ENCODE peak calls at places on chromosomes 6 and 20, in six cellular contexts. One of them, this sample, is unnamed.
A peak's percentile ranks its signal among the peaks of the same experiment; 100 is the strongest.

GRCh38 chr6:116287668-116288282 is 8.0 kb upstream of the TSPYL1 start:
- DNase-seq in HT1080: peak; percentile 42
- DNase-seq in kidney glomerular epithelial cell: peak; percentile 54
- DNase-seq in mesenchymal stem cell: peak; percentile 70
- DNase-seq in OCI-M1: peak; percentile 73
- DNase-seq in anterior cingulate cortex: no peak
- DNase-seq in this sample: peak; percentile 71

GRCh38 chr20:46122071-46122470 is 4.0 kb downstream of the CD40 start:
- DNase-seq in HT1080: peak; percentile 78
- DNase-seq in kidney glomerular epithelial cell: peak; percentile 37
- DNase-seq in mesenchymal stem cell: peak; percentile 60
- DNase-seq in OCI-M1: no peak
- DNase-seq in anterior cingulate cortex: no peak
- DNase-seq in this sample: no peak

GRCh38 chr20:20341371-20341770 is 26.5 kb upstream of the INSM1 start:
- DNase-seq in HT1080: no peak
- DNase-seq in kidney glomerular epithelial cell: no peak
- DNase-seq in mesenchymal stem cell: no peak
- DNase-seq in OCI-M1: no peak
- DNase-seq in anterior cingulate cortex: no peak
- DNase-seq in this sample: no peak

GRCh38 chr20:4041748-4042411 is 26.5 kb upstream of the RNF24 start:
- DNase-seq in HT1080: peak; percentile 96
- DNase-seq in kidney glomerular epithelial cell: peak; percentile 83
- DNase-seq in mesenchymal stem cell: peak; percentile 70
- DNase-seq in OCI-M1: peak; percentile 58
- DNase-seq in anterior cingulate cortex: no peak
- DNase-seq in this sample: no peak

GRCh38 chr6:87029711-87030314 is 65.1 kb downstream of the CGA start:
- DNase-seq in HT1080: peak; percentile 14
- DNase-seq in kidney glomerular epithelial cell: peak; percentile 39
- DNase-seq in mesenchymal stem cell: peak; percentile 43
- DNase-seq in OCI-M1: peak; percentile 76
- DNase-seq in anterior cingulate cortex: no peak
- DNase-seq in this sample: peak; percentile 84

GRCh38 chr6:163438940-163439335 is 24.4 kb downstream of the QKI start:
- DNase-seq in HT1080: no peak
- DNase-seq in kidney glomerular epithelial cell: no peak
- DNase-seq in mesenchymal stem cell: peak; percentile 33
- DNase-seq in OCI-M1: peak; percentile 65
- DNase-seq in anterior cingulate cortex: no peak
- DNase-seq in this sample: peak; percentile 30

GRCh38 chr6:158333094-158333493 is 20.8 kb downstream of the TULP4 start:
- DNase-seq in HT1080: no peak
- DNase-seq in kidney glomerular epithelial cell: no peak
- DNase-seq in mesenchymal stem cell: no peak
- DNase-seq in OCI-M1: no peak
- DNase-seq in anterior cingulate cortex: no peak
- DNase-seq in this sample: no peak

GRCh38 chr20:5608104-5608447 is 142.1 kb upstream of the SHLD1 start:
- DNase-seq in HT1080: no peak
- DNase-seq in kidney glomerular epithelial cell: no peak
- DNase-seq in mesenchymal stem cell: no peak
- DNase-seq in OCI-M1: no peak
- DNase-seq in anterior cingulate cortex: no peak
- DNase-seq in this sample: no peak

GRCh38 chr6:142605922-142606321 is 304.1 kb downstream of the ADGRG6 start:
- DNase-seq in HT1080: peak; percentile 73
- DNase-seq in kidney glomerular epithelial cell: no peak
- DNase-seq in mesenchymal stem cell: peak; percentile 9
- DNase-seq in OCI-M1: peak; percentile 64
- DNase-seq in anterior cingulate cortex: no peak
- DNase-seq in this sample: no peak

GRCh38 chr6:43702522-43703440 is 15.2 kb upstream of the MRPS18A start:
- DNase-seq in HT1080: peak; percentile 88
- DNase-seq in kidney glomerular epithelial cell: peak; percentile 67
- DNase-seq in mesenchymal stem cell: peak; percentile 94
- DNase-seq in OCI-M1: peak; percentile 95
- DNase-seq in anterior cingulate cortex: no peak
- DNase-seq in this sample: peak; percentile 33

GRCh38 chr20:1185781-1186334 is 1.1 kb upstream of the TMEM74B start:
- DNase-seq in HT1080: peak; percentile 26
- DNase-seq in kidney glomerular epithelial cell: peak; percentile 22
- DNase-seq in mesenchymal stem cell: peak; percentile 71
- DNase-seq in OCI-M1: peak; percentile 85
- DNase-seq in anterior cingulate cortex: no peak
- DNase-seq in this sample: peak; percentile 21

GRCh38 chr20:43102394-43102793 is 87.3 kb downstream of the PTPRT start:
- DNase-seq in HT1080: no peak
- DNase-seq in kidney glomerular epithelial cell: no peak
- DNase-seq in mesenchymal stem cell: no peak
- DNase-seq in OCI-M1: no peak
- DNase-seq in anterior cingulate cortex: no peak
- DNase-seq in this sample: no peak

GRCh38 chr6:147378819-147379218 is 129.7 kb upstream of the SAMD5 start:
- DNase-seq in HT1080: no peak
- DNase-seq in kidney glomerular epithelial cell: no peak
- DNase-seq in mesenchymal stem cell: no peak
- DNase-seq in OCI-M1: no peak
- DNase-seq in anterior cingulate cortex: no peak
- DNase-seq in this sample: no peak